ENCODE peak calls at places on chromosomes 3 and 15, in five cellular contexts. N is tibial nerve; V is germinal center; T is posterior vena cava; X is activated CD8-positive, alpha-beta T cell treated with anti-CD3 and anti-CD28 coated beads for 36 hours. U is an unnamed sample.

GRCh38 chr15:83164409-83165404 is 42.9 kb downstream of the HDGFL3 start:
- DNase-seq in N (no peak), V (no peak), T (no peak), X (peak), U (no peak)

GRCh38 chr15:28111552-28111951 is 12.4 kb upstream of the OCA2 start:
- DNase-seq in N (no peak), V (no peak), T (peak), X (no peak), U (no peak)

GRCh38 chr3:49654955-49655556 is 19.1 kb upstream of the APEH start:
- DNase-seq in N (no peak), V (no peak), T (no peak), X (no peak), U (no peak)

GRCh38 chr15:55942332-55942731 is 51.1 kb downstream of the NEDD4 start:
- DNase-seq in N (no peak), V (no peak), T (no peak), X (no peak), U (no peak)

GRCh38 chr15:93759626-93760025 is 471.7 kb upstream of the MCTP2 start:
- DNase-seq in N (no peak), V (no peak), T (no peak), X (no peak), U (no peak)

GRCh38 chr3:183826448-183826847 is 1.1 kb upstream of the MAP6D1 start:
- DNase-seq in N (no peak), V (no peak), T (peak), X (no peak), U (no peak)

GRCh38 chr3:13451301-13451673 is 28.8 kb upstream of the HDAC11 start:
- DNase-seq in N (no peak), V (no peak), T (no peak), X (peak), U (no peak)

GRCh38 chr15:90959894-90960293 is 5.2 kb downstream of the RCCD1 start:
- DNase-seq in N (no peak), V (no peak), T (peak), X (no peak), U (no peak)

GRCh38 chr3:171374661-171375285 is 85.4 kb downstream of the TNIK start:
- DNase-seq in N (no peak), V (no peak), T (no peak), X (no peak), U (no peak)

GRCh38 chr3:155485897-155486296 is 192.4 kb upstream of the STRIT1 start:
- DNase-seq in N (no peak), V (no peak), T (no peak), X (no peak), U (no peak)

GRCh38 chr3:16305121-16305541 is 40.1 kb downstream of the OXNAD1 start:
- DNase-seq in N (no peak), V (no peak), T (no peak), X (peak), U (no peak)

GRCh38 chr3:174438501-174439156 is 420.5 kb upstream of the NAALADL2 start:
- DNase-seq in N (no peak), V (no peak), T (no peak), X (no peak), U (no peak)

GRCh38 chr15:32124726-32125125 is 94.4 kb downstream of the CHRNA7 start:
- DNase-seq in N (no peak), V (no peak), T (no peak), X (no peak), U (no peak)

GRCh38 chr3:52062499-52062898 is 6.1 kb upstream of the DUSP7 start:
- DNase-seq in N (no peak), V (peak), T (peak), X (no peak), U (no peak)

GRCh38 chr3:17755836-17756235 is 13.4 kb upstream of the TBC1D5 start:
- DNase-seq in N (no peak), V (no peak), T (no peak), X (no peak), U (no peak)

GRCh38 chr3:98596902-98597500 is 3.6 kb upstream of the CPOX start:
- DNase-seq in N (no peak), V (peak), T (no peak), X (no peak), U (no peak)

GRCh38 chr15:27133244-27133643 is 162.3 kb downstream of the GABRG3 start:
- DNase-seq in N (no peak), V (no peak), T (no peak), X (no peak), U (no peak)

GRCh38 chr3:20078194-20078709 is 38.0 kb downstream of the KAT2B start:
- DNase-seq in N (no peak), V (no peak), T (no peak), X (no peak), U (no peak)

GRCh38 chr3:188348445-188349244 is 194.7 kb downstream of the LPP start:
- DNase-seq in N (peak), V (no peak), T (peak), X (no peak), U (peak)

GRCh38 chr15:40285151-40285898 is 2.5 kb upstream of the ANKRD63 start:
- DNase-seq in N (no peak), V (no peak), T (no peak), X (no peak), U (no peak)

GRCh38 chr3:37905987-37906674 is 44.5 kb downstream of the CTDSPL start:
- DNase-seq in N (no peak), V (no peak), T (no peak), X (no peak), U (no peak)

GRCh38 chr3:192060160-192060783 is 599.3 kb downstream of the PYDC2 start:
- DNase-seq in N (no peak), V (no peak), T (no peak), X (no peak), U (no peak)

GRCh38 chr3:120554727-120555660 is 41.1 kb upstream of the NDUFB4 start:
- DNase-seq in N (no peak), V (no peak), T (no peak), X (no peak), U (no peak)

GRCh38 chr3:129606522-129607390 is at the start of gene PLXND1:
- DNase-seq in N (peak), V (peak), T (peak), X (peak), U (peak)

GRCh38 chr15:40471105-40471777 is 457 bp downstream of the CHST14 start:
- DNase-seq in N (no peak), V (no peak), T (no peak), X (peak), U (peak)

GRCh38 chr15:68819451-68820204 is 1.1 kb downstream of the ANP32A start:
- DNase-seq in N (no peak), V (peak), T (peak), X (peak), U (peak)

GRCh38 chr3:56904526-56905245 is 102.9 kb upstream of the ARHGEF3 start:
- DNase-seq in N (no peak), V (no peak), T (no peak), X (no peak), U (no peak)

GRCh38 chr3:170709046-170709445 is 123.2 kb upstream of the SLC7A14 start:
- DNase-seq in N (no peak), V (no peak), T (peak), X (no peak), U (no peak)

GRCh38 chr3:76495216-76495615 is 544.7 kb upstream of the ROBO2 start:
- DNase-seq in N (no peak), V (no peak), T (no peak), X (no peak), U (no peak)

GRCh38 chr15:37094542-37095196 is 5.7 kb downstream of the MEIS2 start:
- DNase-seq in N (no peak), V (no peak), T (no peak), X (no peak), U (no peak)